ENCODE peak calls at places on chromosome 9, in six cellular contexts. T is ascending aorta, B is MM.1S, N is BE2C, D is HepG2, U is mammary epithelial cell. M is an unnamed sample.

GRCh38 chr9:113624721-113625120 is 161.2 kb downstream of the RGS3 start:
- DNase-seq in T (peak), B (no peak), N (peak), D (no peak), U (peak), M (no peak)

GRCh38 chr9:17863213-17863883 is 284.5 kb downstream of the SH3GL2 start:
- DNase-seq in T (no peak), B (no peak), N (no peak), D (no peak), U (no peak), M (no peak)

GRCh38 chr9:111831371-111832108 is 36.8 kb upstream of the SHOC1 start:
- DNase-seq in T (no peak), B (no peak), N (no peak), D (no peak), U (peak), M (no peak)

GRCh38 chr9:106600955-106601354 is 262.0 kb upstream of the ZNF462 start:
- DNase-seq in T (no peak), B (no peak), N (no peak), D (no peak), U (no peak), M (no peak)

GRCh38 chr9:2723666-2724065 is 6.4 kb downstream of the KCNV2 start:
- DNase-seq in T (no peak), B (no peak), N (peak), D (no peak), U (peak), M (peak)

GRCh38 chr9:3677541-3677940 is 151.7 kb upstream of the RFX3 start:
- DNase-seq in T (no peak), B (no peak), N (no peak), D (no peak), U (no peak), M (no peak)

GRCh38 chr9:113737414-113738271 is 138.5 kb upstream of the ZNF618 start:
- DNase-seq in T (no peak), B (peak), N (peak), D (peak), U (peak), M (peak)

GRCh38 chr9:98851730-98852462 is 44.4 kb downstream of the GALNT12 start:
- DNase-seq in T (no peak), B (no peak), N (no peak), D (no peak), U (peak), M (no peak)

GRCh38 chr9:123475407-123475806 is 119.4 kb downstream of the CRB2 start:
- DNase-seq in T (no peak), B (no peak), N (no peak), D (no peak), U (no peak), M (no peak)

GRCh38 chr9:37582548-37583157 is 6.5 kb upstream of the FBXO10 start:
- DNase-seq in T (no peak), B (peak), N (no peak), D (peak), U (peak), M (no peak)

GRCh38 chr9:83011611-83012010 is 51.3 kb downstream of the RASEF start:
- DNase-seq in T (no peak), B (no peak), N (no peak), D (no peak), U (no peak), M (no peak)

GRCh38 chr9:118439446-118439845 is 735.2 kb downstream of the TLR4 start:
- DNase-seq in T (no peak), B (no peak), N (no peak), D (no peak), U (no peak), M (no peak)

GRCh38 chr9:21031091-21031817 is at the start of gene HACD4:
- DNase-seq in T (no peak), B (no peak), N (no peak), D (no peak), U (peak), M (no peak)

GRCh38 chr9:14159440-14160222 is 154.3 kb downstream of the NFIB start:
- DNase-seq in T (no peak), B (no peak), N (no peak), D (no peak), U (no peak), M (no peak)

GRCh38 chr9:81456431-81456970 is 232.8 kb downstream of the TLE1 start:
- DNase-seq in T (no peak), B (no peak), N (no peak), D (no peak), U (no peak), M (no peak)

GRCh38 chr9:26058111-26058895 is 380.1 kb upstream of the TUSC1 start:
- DNase-seq in T (no peak), B (no peak), N (no peak), D (no peak), U (peak), M (no peak)

GRCh38 chr9:83220737-83221136 is 157.8 kb upstream of the RASEF start:
- DNase-seq in T (no peak), B (no peak), N (no peak), D (peak), U (peak), M (no peak)

GRCh38 chr9:111815200-111816070 is 20.7 kb upstream of the SHOC1 start:
- DNase-seq in T (no peak), B (no peak), N (no peak), D (no peak), U (no peak), M (no peak)

GRCh38 chr9:94872921-94873511 is 146.5 kb downstream of the AOPEP start:
- DNase-seq in T (no peak), B (no peak), N (peak), D (no peak), U (no peak), M (no peak)

GRCh38 chr9:82091610-82092009 is 103.0 kb downstream of the SPATA31D1 start:
- DNase-seq in T (no peak), B (no peak), N (no peak), D (no peak), U (no peak), M (no peak)

GRCh38 chr9:123763910-123764588 is 165.9 kb downstream of the DENND1A start:
- DNase-seq in T (no peak), B (no peak), N (no peak), D (no peak), U (peak), M (no peak)

GRCh38 chr9:117034862-117035261 is 347.8 kb downstream of the TRIM32 start:
- DNase-seq in T (no peak), B (peak), N (no peak), D (no peak), U (peak), M (peak)

GRCh38 chr9:38058452-38059232 is 10.4 kb downstream of the SHB start:
- DNase-seq in T (no peak), B (no peak), N (no peak), D (no peak), U (no peak), M (no peak)

GRCh38 chr9:98105006-98105405 is 14.0 kb downstream of the TRIM14 start:
- DNase-seq in T (no peak), B (no peak), N (no peak), D (no peak), U (no peak), M (no peak)

DNA sequence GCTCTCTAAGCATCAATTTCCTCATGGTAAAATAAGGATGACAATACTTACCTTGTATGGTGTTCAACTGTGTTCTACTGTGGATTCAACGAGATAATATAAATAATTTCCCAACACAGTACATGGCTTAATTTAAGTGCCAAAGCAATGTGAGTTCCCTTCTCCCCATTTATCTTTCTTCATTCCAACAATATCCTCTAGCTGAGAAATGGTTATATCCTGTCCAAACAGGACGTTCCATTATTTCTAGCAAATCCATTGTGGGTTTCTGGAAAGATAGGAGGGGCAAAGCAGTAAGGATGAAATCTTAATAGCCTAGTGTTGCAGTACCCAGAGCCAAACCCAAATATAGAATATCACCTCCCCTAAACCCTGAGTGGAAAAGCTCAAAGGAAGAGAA is 22.0 kb downstream of the ABCA1 start:
- DNase-seq in T (no peak), B (no peak), N (no peak), D (no peak), U (no peak), M (no peak)
- H3K4me3 ChIP-seq in T (no peak), B (no peak), N (no peak), D (no peak), U (no peak), M (no peak)

DNA sequence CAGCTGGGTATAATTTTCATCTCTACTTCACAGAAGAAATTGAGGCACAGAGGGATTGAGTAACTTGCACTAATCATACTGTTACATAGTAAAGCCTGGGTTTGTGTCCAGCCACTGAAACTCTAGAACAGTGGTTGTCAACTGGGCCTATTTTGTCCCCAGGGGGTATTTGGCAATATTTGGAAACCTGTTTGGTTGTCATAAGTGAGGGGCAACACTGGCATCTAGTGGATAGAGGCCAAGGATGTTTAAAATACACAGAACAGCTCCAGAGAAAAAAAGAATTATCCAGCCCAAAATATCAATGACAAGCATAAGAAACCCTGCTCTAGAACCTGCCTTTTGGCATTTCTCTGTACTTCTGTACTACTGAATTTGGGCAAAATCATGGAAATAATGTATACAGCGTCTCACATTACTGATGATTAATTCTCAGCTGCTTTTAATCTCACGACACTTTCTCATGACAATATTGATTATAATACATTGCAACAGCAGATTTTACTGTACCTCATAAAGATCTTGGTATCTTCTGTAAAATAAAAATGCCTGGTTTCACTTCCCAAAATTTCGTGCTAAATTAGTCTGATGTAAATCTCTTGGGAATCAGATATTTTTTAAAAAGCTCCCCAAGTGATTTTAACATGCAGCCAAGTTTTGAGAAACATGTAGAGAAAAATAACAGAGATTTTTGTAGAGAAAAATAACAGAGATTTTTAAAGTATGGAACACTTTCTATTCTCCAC is 112.7 kb downstream of the RORB start:
- DNase-seq in T (no peak), B (no peak), N (no peak), D (no peak), U (peak), M (no peak)
- TF ChIP-seq CTCF in T (no peak), B (no peak), N (no peak), D (no peak), U (no peak), M (no peak)

DNA sequence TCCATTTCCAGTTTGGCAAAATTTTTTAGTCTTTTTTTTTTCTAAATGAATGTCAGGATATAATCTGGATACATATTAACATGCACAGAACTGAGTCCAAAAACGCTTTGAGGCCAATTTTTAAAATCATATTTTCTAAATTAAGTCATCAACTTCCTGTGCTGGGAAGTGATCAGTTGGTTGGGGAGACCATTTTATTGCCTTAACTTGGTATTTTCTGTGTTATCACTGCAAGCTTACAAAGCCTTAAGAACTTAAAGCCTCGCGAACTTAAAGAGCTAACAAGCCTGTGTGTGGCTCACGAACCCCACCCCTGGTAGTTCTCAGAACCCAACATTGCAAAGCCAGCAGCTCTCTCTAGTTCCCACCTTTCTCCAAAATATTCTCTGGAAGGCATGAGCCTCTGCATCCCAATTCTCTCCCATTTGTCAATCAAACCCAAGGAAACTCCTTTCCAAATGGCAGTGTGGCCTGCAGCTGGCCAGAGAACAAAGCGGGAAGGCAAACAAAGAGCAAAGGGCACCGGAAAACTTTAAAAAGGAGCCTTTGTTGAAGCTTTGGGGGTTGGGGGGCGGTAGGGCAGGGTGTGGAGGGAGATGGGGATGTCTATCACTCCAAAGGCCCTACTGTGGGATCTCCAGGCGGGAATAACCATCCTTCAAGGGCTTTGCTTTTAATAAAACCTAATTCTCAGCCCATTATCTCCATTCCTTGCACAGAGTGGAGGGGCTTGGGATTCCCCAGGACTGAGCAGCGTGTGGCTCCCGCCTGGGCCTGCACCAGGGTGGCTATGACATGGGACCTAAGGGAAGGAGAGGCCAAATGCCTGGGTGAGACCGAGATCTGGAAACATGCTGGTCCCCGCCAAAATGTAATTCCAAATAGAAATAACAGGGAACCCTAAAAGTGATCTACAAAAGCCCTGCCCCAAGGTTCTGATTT is 65.0 kb downstream of the ROR2 start:
- DNase-seq in T (no peak), B (no peak), N (no peak), D (peak), U (no peak), M (no peak)
- H3K4me3 ChIP-seq in T (no peak), B (no peak), N (no peak), D (no peak), U (no peak), M (no peak)

GRCh38 chr9:135241381-135242380 is 154.2 kb downstream of the OLFM1 start:
- DNase-seq in T (no peak), B (no peak), N (peak), D (no peak), U (no peak), M (no peak)
- TF ChIP-seq CTCF in T (no peak), B (no peak), N (peak), D (peak), U (no peak), M (no peak)

GRCh38 chr9:136711751-136712689 is at the start of gene DIPK1B:
- DNase-seq in T (no peak), B (no peak), N (peak), D (no peak), U (no peak), M (no peak)
- H3K4me3 ChIP-seq in T (peak), B (no peak), N (peak), D (peak), U (no peak), M (peak)

GRCh38 chr9:114938687-114939575 is 8.5 kb upstream of the TNFSF8 start:
- DNase-seq in T (no peak), B (no peak), N (no peak), D (no peak), U (no peak), M (no peak)
- TF ChIP-seq CTCF in T (no peak), B (no peak), N (no peak), D (no peak), U (no peak), M (no peak)

GRCh38 chr9:128098936-128099931 is 28.3 kb downstream of the PTGES2 start:
- DNase-seq in T (no peak), B (no peak), N (no peak), D (no peak), U (peak), M (no peak)

GRCh38 chr9:128096614-128097013 is 28.6 kb downstream of the SLC25A25 start:
- DNase-seq in T (no peak), B (no peak), N (no peak), D (no peak), U (no peak), M (no peak)

GRCh38 chr9:128094950-128095544 is 27.0 kb downstream of the SLC25A25 start:
- DNase-seq in T (no peak), B (no peak), N (no peak), D (no peak), U (no peak), M (no peak)

GRCh38 chr9:128098017-128098935 is 29.3 kb downstream of the PTGES2 start:
- DNase-seq in T (peak), B (no peak), N (no peak), D (peak), U (peak), M (peak)

DNA sequence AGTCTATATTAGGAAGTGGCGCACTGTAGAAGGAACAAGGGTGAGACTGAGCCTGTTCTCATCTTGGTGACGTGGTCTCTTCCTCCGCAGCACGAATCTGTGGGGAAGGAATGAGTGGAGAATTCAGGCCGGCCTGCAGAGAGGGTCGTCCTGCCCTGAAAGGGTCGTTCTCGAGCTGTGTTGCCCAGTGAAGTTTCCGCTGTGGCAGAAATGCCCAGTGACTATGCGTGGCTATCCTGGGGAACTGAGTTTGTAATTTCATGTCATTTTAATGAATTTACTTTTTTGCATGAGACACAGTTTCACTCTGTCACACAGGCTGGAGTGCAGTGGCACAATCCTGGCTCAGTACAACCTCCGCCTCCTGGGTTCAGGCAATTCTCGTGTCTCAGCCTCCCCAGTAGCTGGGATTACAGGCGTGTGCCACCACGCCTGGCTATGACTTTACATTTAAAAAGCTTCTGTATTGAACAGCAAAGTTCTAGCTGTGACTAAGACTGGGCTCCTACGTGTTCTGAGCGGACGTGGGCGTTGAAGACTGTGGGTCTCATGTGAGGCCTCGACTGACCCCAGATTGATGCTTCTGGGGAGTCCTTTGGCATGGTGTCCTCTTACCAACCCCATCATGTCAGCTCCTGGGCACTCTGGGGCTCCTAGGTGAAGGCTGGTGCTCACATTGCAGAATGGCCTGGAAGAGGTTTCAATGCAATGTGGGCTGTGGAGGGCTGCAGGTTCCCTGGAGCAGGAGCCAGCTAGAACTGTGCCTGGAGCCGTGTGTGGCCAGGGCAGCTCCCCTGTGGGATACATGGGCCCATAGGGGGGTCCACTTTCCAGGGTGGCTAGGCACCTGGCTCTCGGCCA is 29.4 kb downstream of the SLC25A25 start:
- DNase-seq in T (no peak), B (no peak), N (no peak), D (no peak), U (no peak), M (no peak)
- H3K4me3 ChIP-seq in T (peak), B (no peak), N (no peak), D (peak), U (no peak), M (no peak)

GRCh38 chr9:128124451-128124850 is 3.1 kb downstream of the PTGES2 start:
- DNase-seq in T (no peak), B (no peak), N (no peak), D (no peak), U (no peak), M (no peak)

GRCh38 chr9:128123451-128124080 is 4.0 kb downstream of the PTGES2 start:
- DNase-seq in T (no peak), B (no peak), N (no peak), D (no peak), U (no peak), M (no peak)

GRCh38 chr9:128122809-128123175 is 4.7 kb downstream of the PTGES2 start:
- DNase-seq in T (no peak), B (no peak), N (no peak), D (no peak), U (no peak), M (no peak)

GRCh38 chr9:128125575-128126354 is 1.8 kb downstream of the PTGES2 start:
- DNase-seq in T (no peak), B (no peak), N (no peak), D (no peak), U (no peak), M (no peak)

GRCh38 chr9:128124873-128125574 is 2.5 kb downstream of the PTGES2 start:
- DNase-seq in T (no peak), B (no peak), N (peak), D (peak), U (peak), M (peak)
- TF ChIP-seq CTCF in T (peak), B (peak), N (peak), D (peak), U (peak), M (peak)